ENCODE peak calls at places on chromosomes 16 and 17, in six cellular contexts. S, E, A, B, M and P are unnamed samples.

GRCh38 chr16:78364501-78364900 is 265.0 kb downstream of the WWOX start:
- DNase-seq in S (no peak), E (no peak), A (no peak), B (no peak), M (no peak), P (no peak)

GRCh38 chr17:1882836-1883235 is 53.0 kb downstream of the RPA1 start:
- DNase-seq in S (no peak), E (no peak), A (peak; percentile 73), B (peak; percentile 43), M (no peak), P (no peak)

GRCh38 chr16:13269359-13269758 is 368.0 kb downstream of the SHISA9 start:
- DNase-seq in S (no peak), E (no peak), A (no peak), B (no peak), M (no peak), P (no peak)

GRCh38 chr16:69123894-69124293 is 8.5 kb downstream of the CHTF8 start:
- DNase-seq in S (peak; percentile 39), E (no peak), A (peak; percentile 68), B (peak; percentile 72), M (peak; percentile 44), P (peak; percentile 63)

GRCh38 chr16:52603015-52603414 is 56.1 kb upstream of the TOX3 start:
- DNase-seq in S (no peak), E (no peak), A (no peak), B (no peak), M (no peak), P (no peak)

GRCh38 chr16:27444015-27444414 is 42.0 kb downstream of the IL21R start:
- DNase-seq in S (no peak), E (no peak), A (no peak), B (peak; percentile 65), M (no peak), P (peak; percentile 20)

GRCh38 chr17:75433223-75433622 is 23.2 kb upstream of the TMEM94 start:
- DNase-seq in S (no peak), E (no peak), A (no peak), B (no peak), M (no peak), P (no peak)

GRCh38 chr17:21295036-21295952 is 10.8 kb downstream of the MAP2K3 start:
- DNase-seq in S (no peak), E (no peak), A (peak; percentile 57), B (peak; percentile 62), M (peak; percentile 71), P (no peak)

GRCh38 chr17:45577571-45578279 is 87.2 kb upstream of the PLEKHM1 start:
- DNase-seq in S (no peak), E (no peak), A (no peak), B (no peak), M (no peak), P (no peak)

GRCh38 chr16:35398208-35398607 is 1938.8 kb downstream of the TP53TG3F start:
- DNase-seq in S (no peak), E (no peak), A (no peak), B (no peak), M (no peak), P (no peak)

GRCh38 chr17:38724337-38724988 is 5.7 kb upstream of the CISD3 start:
- DNase-seq in S (no peak), E (no peak), A (no peak), B (no peak), M (peak; percentile 73), P (peak; percentile 80)

GRCh38 chr17:38721802-38722201 is 8.3 kb upstream of the CISD3 start:
- DNase-seq in S (no peak), E (no peak), A (no peak), B (no peak), M (no peak), P (no peak)

GRCh38 chr17:38727661-38728220 is 2.4 kb upstream of the CISD3 start:
- DNase-seq in S (peak; percentile 42), E (no peak), A (no peak), B (no peak), M (no peak), P (no peak)

GRCh38 chr17:38728290-38728831 is 1.8 kb upstream of the CISD3 start:
- DNase-seq in S (peak; percentile 64), E (peak; percentile 61), A (no peak), B (no peak), M (no peak), P (no peak)

GRCh38 chr17:38725066-38725465 is 5.1 kb upstream of the CISD3 start:
- DNase-seq in S (no peak), E (no peak), A (no peak), B (no peak), M (no peak), P (no peak)
- H3K4me3 ChIP-seq in S (no peak overlapping the region), E (no peak overlapping the region), A (no peak overlapping the region), B (no peak overlapping the region), M (no peak overlapping the region), P (no peak overlapping the region)

DNA sequence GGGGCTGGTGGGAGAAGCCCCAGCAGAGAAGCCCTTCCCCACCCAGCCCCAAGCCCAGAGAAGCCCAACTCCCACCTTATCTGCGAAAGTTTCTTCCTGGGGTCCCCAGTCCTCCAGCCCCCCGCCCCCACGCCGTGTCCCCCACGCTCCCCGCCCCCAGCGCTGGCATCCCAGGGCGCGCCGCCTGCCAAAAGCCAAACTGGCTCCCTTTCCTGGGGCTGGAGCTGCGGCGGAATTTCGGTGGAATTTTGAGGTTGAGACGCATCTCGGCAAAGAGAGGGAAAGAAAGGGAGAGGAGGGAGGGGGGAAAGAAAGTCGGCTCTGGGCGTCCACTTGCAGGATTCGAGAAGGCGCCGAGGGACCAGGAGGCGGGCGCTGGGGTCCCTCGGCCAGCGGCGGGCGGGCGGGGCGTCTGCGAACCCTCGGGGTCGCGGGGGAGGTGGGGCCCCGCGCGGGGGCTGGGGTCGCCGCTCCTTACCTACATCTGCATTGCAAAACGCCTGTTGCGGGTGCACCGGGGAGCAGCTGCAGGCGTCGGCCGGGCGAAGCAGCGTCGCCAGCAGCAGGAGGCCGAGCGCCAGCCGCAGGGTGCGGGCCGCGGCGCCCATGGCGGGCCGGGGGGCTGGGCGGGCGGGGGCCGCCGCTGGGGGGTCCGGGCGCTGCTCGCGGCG is 571 bp downstream of the TIMP2 start:
- DNase-seq in S (no peak), E (no peak), A (peak; percentile 90), B (peak; percentile 59), M (peak; percentile 38), P (peak; percentile 72)
- H3K4me3 ChIP-seq in S (peak overlapping the region; percentile 55), E (no peak overlapping the region), A (peak overlapping the region; percentile 44), B (peak overlapping the region; percentile 86), M (peak overlapping the region; percentile 75), P (peak overlapping the region; percentile 91)

GRCh38 chr16:81005644-81006471 is 827 bp downstream of the CMC2 start:
- DNase-seq in S (no peak), E (no peak), A (no peak), B (no peak), M (peak; percentile 79), P (no peak)

GRCh38 chr16:81003064-81003463 is 3.6 kb downstream of the CMC2 start:
- DNase-seq in S (no peak), E (no peak), A (no peak), B (no peak), M (no peak), P (no peak)

GRCh38 chr16:81003610-81004460 is 2.9 kb downstream of the CMC2 start:
- DNase-seq in S (no peak), E (no peak), A (no peak), B (peak; percentile 33), M (no peak), P (no peak)

GRCh38 chr16:81006472-81007311 is at the start of the genes CENPN and CMC2:
- DNase-seq in S (peak; percentile 97), E (peak; percentile 99), A (peak; percentile 92), B (peak; percentile 100), M (peak; percentile 99), P (peak; percentile 99)

GRCh38 chr16:81004646-81005353 is 1.9 kb downstream of the CMC2 start:
- DNase-seq in S (no peak), E (peak; percentile 45), A (no peak), B (peak; percentile 59), M (peak; percentile 16), P (no peak)
- H3K4me3 ChIP-seq in S (peak overlapping the region; percentile 43), E (peak overlapping the region; percentile 94), A (peak overlapping the region; percentile 3), B (peak overlapping the region; percentile 35), M (peak overlapping the region; percentile 92), P (no peak overlapping the region)

GRCh38 chr17:78184868-78185267 is 2.0 kb downstream of the TK1 start:
- DNase-seq in S (no peak), E (no peak), A (no peak), B (no peak), M (no peak), P (no peak)
- H3K4me3 ChIP-seq in S (no peak overlapping the region), E (no peak overlapping the region), A (no peak overlapping the region), B (no peak overlapping the region), M (no peak overlapping the region), P (no peak overlapping the region)

DNA sequence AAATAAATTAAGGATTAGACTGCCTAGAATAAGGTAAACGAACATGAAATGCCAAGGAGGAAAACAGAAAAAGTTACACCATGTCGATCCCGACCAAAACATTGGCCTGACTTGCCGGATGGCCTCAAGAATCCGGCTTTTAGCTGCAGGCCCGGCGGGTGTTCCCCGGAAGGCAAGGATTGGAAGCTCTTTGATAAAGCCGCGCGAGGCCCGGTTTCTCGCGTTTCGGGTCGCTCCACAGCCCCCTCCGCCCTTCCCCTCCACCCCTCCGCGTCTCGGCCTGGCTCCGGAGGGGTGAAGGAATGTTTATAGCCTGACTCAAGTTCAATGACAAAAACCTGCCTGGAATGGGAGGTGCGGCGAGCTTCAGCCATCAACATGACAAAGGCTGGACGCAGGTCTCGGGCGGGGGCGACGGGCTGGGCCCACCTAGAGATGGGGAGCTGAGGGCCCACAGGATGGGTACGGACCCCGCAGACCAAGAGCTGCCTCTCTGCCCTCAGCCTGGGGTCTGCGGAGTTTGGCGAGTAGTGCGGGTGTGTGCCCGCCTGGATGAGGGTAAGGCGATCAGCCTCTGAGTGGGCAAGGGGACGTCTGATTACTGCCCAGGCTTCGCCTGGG is 2.6 kb downstream of the PRAC1 start:
- DNase-seq in S (no peak), E (no peak), A (peak; percentile 89), B (no peak), M (no peak), P (no peak)
- H3K4me3 ChIP-seq in S (no peak overlapping the region), E (no peak overlapping the region), A (peak overlapping the region; percentile 57), B (no peak overlapping the region), M (no peak overlapping the region), P (no peak overlapping the region)

GRCh38 chr16:29744541-29745101 is 1.2 kb downstream of the C16orf54 start:
- DNase-seq in S (no peak), E (peak; percentile 43), A (peak; percentile 69), B (no peak), M (no peak), P (no peak)

GRCh38 chr16:29742683-29743275 is 3.0 kb downstream of the C16orf54 start:
- DNase-seq in S (no peak), E (no peak), A (no peak), B (no peak), M (no peak), P (no peak)

GRCh38 chr16:29743475-29743826 is 2.3 kb downstream of the C16orf54 start:
- DNase-seq in S (no peak), E (no peak), A (peak; percentile 8), B (no peak), M (no peak), P (no peak)

GRCh38 chr16:29745126-29745852 is 501 bp downstream of the C16orf54 start:
- DNase-seq in S (peak; percentile 32), E (peak; percentile 69), A (peak; percentile 70), B (no peak), M (no peak), P (no peak)

GRCh38 chr16:29743827-29744531 is 1.8 kb downstream of the C16orf54 start:
- DNase-seq in S (peak; percentile 40), E (no peak), A (peak; percentile 62), B (no peak), M (no peak), P (no peak)
- H3K4me3 ChIP-seq in S (peak overlapping the region; percentile 86), E (no peak overlapping the region), A (no peak overlapping the region), B (no peak overlapping the region), M (no peak overlapping the region), P (no peak overlapping the region)

GRCh38 chr16:87569601-87570559 is 32.4 kb upstream of the JPH3 start:
- DNase-seq in S (no peak), E (no peak), A (no peak), B (no peak), M (no peak), P (no peak)
- H3K4me3 ChIP-seq in S (no peak overlapping the region), E (no peak overlapping the region), A (no peak overlapping the region), B (no peak overlapping the region), M (no peak overlapping the region), P (no peak overlapping the region)